ENCODE peak calls at places on chromosomes 1 and 21, in five cellular contexts. W is Panc1, C is breast epithelium, V is SK-N-SH, Z is transverse colon. A is an unnamed sample. For H3K9me3, the result is how much of the 10 kb centered on the place peaks cover.

GRCh38 chr1:43205671-43206070 is 33.5 kb downstream of the CFAP57 start:
- DNase-seq in W (no peak), C (no peak), V (no peak), Z (no peak), A (no peak)

GRCh38 chr1:226697151-226697575 is 41.9 kb downstream of the ITPKB start:
- DNase-seq in W (no peak), C (no peak), V (no peak), Z (no peak), A (no peak)

GRCh38 chr1:30664103-30664755 is 59.2 kb downstream of the MATN1 start:
- DNase-seq in W (no peak), C (no peak), V (no peak), Z (no peak), A (no peak)

GRCh38 chr21:36630485-36631206 is 68.3 kb upstream of the SIM2 start:
- DNase-seq in W (peak), C (no peak), V (peak), Z (peak), A (no peak)

GRCh38 chr21:36188081-36188681 is 31.6 kb downstream of the DOP1B start:
- DNase-seq in W (no peak), C (peak), V (no peak), Z (peak), A (no peak)

GRCh38 chr21:31278511-31279155 is 65.4 kb downstream of the TIAM1 start:
- DNase-seq in W (no peak), C (no peak), V (no peak), Z (no peak), A (no peak)

GRCh38 chr1:228163004-228163753 is 2.4 kb upstream of the IBA57 start:
- DNase-seq in W (no peak), C (peak), V (no peak), Z (peak), A (no peak)

GRCh38 chr1:160425847-160426246 is 25.5 kb downstream of the VANGL2 start:
- DNase-seq in W (no peak), C (no peak), V (no peak), Z (no peak), A (no peak)

GRCh38 chr1:37477198-37477931 is 3.0 kb downstream of the ZC3H12A start:
- DNase-seq in W (no peak), C (peak), V (peak), Z (peak), A (no peak)

GRCh38 chr1:50942334-50942733 is 17.7 kb downstream of the FAF1 start:
- DNase-seq in W (no peak), C (no peak), V (no peak), Z (no peak), A (no peak)

GRCh38 chr1:209387271-209387968 is 196.1 kb upstream of the CAMK1G start:
- DNase-seq in W (no peak), C (peak), V (no peak), Z (no peak), A (no peak)

GRCh38 chr1:52268372-52268771 is 97.6 kb downstream of the CC2D1B start:
- DNase-seq in W (no peak), C (no peak), V (no peak), Z (no peak), A (no peak)

GRCh38 chr1:230752407-230752806 is 5.2 kb downstream of the CAPN9 start:
- DNase-seq in W (no peak), C (peak), V (peak), Z (peak), A (no peak)

GRCh38 chr1:81424056-81424455 is 376.7 kb upstream of the ADGRL2 start:
- DNase-seq in W (no peak), C (no peak), V (peak), Z (no peak), A (no peak)

GRCh38 chr1:13652238-13652637 is 47.8 kb upstream of the PRDM2 start:
- DNase-seq in W (no peak), C (no peak), V (no peak), Z (no peak), A (no peak)

GRCh38 chr1:241225741-241226140 is 131.3 kb downstream of the RGS7 start:
- DNase-seq in W (no peak), C (no peak), V (no peak), Z (no peak), A (no peak)

GRCh38 chr1:155134858-155135415 is 715 bp upstream of the SLC50A1 start:
- DNase-seq in W (peak), C (peak), V (peak), Z (peak), A (peak)

GRCh38 chr1:88311907-88312306 is 372.2 kb upstream of the PKN2 start:
- DNase-seq in W (no peak), C (no peak), V (no peak), Z (peak), A (no peak)

GRCh38 chr21:32653326-32653901 is 41.2 kb upstream of the CFAP298 start:
- DNase-seq in W (peak), C (no peak), V (peak), Z (no peak), A (no peak)

GRCh38 chr21:37804001-37804400 is 112.3 kb downstream of the KCNJ6 start:
- DNase-seq in W (no peak), C (no peak), V (no peak), Z (no peak), A (no peak)

GRCh38 chr1:186093437-186093836 is 281.6 kb downstream of the TPR start:
- DNase-seq in W (no peak), C (no peak), V (no peak), Z (no peak), A (no peak)

GRCh38 chr1:107992341-107992740 is 27.4 kb upstream of the VAV3 start:
- DNase-seq in W (no peak), C (no peak), V (no peak), Z (no peak), A (no peak)

GRCh38 chr1:229186373-229187056 is 84.4 kb upstream of the RAB4A start:
- DNase-seq in W (no peak), C (no peak), V (no peak), Z (no peak), A (no peak)

GRCh38 chr1:85611390-85611789 is 30.8 kb downstream of the CCN1 start:
- DNase-seq in W (no peak), C (no peak), V (no peak), Z (no peak), A (no peak)

GRCh38 chr1:27868932-27869718 is 3.2 kb upstream of the THEMIS2 start:
- DNase-seq in W (no peak), C (no peak), V (no peak), Z (peak), A (peak)

GRCh38 chr1:12173631-12174121 is 6.9 kb downstream of the TNFRSF1B start:
- DNase-seq in W (no peak), C (peak), V (no peak), Z (peak), A (no peak)
- TF ChIP-seq POLR2AphosphoS5 in W (no peak), C (no peak), V (no peak), Z (no peak), A (peak)

GRCh38 chr1:225642177-225642576 is 10.7 kb downstream of the ENAH start:
- DNase-seq in W (no peak), C (no peak), V (no peak), Z (no peak), A (no peak)
- H3K9me3 ChIP-seq in W (under half), C (under half), V (under half), Z (under half), A (under half)

GRCh38 chr1:150258275-150258666 is 697 bp downstream of the CA14 start:
- DNase-seq in W (no peak), C (no peak), V (no peak), Z (no peak), A (peak)
- TF ChIP-seq POLR2AphosphoS5 in W (no peak), C (no peak), V (no peak), Z (no peak), A (no peak)

GRCh38 chr21:22728091-22728490 is 1729.9 kb downstream of the NCAM2 start:
- DNase-seq in W (no peak), C (no peak), V (no peak), Z (no peak), A (no peak)
- H3K9me3 ChIP-seq in W (under half), C (under half), V (under half), Z (under half), A (under half)

DNA sequence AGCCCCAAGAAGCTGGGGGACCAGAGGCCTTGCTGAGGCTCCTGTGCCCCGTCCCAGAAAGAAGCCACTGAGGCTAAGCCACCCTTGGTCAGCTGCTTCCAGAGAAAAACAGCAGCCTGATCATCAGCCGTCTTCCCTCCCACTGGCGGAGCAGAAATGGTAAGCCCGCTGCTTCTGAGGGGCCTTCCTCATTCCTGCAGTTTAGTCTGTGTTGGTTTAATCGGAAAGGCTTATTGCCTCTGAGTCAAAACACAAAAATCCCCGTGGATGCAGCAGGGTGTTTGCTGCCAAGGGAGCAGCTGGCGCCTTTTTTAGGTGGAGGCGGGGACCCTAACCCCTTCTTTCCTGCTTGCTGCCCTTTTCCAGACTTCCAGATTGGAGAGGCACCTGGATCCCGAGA is 33.9 kb downstream of the SPSB1 start:
- DNase-seq in W (no peak), C (no peak), V (no peak), Z (peak), A (no peak)
- TF ChIP-seq POLR2AphosphoS5 in W (no peak), C (no peak), V (no peak), Z (no peak), A (no peak)

DNA sequence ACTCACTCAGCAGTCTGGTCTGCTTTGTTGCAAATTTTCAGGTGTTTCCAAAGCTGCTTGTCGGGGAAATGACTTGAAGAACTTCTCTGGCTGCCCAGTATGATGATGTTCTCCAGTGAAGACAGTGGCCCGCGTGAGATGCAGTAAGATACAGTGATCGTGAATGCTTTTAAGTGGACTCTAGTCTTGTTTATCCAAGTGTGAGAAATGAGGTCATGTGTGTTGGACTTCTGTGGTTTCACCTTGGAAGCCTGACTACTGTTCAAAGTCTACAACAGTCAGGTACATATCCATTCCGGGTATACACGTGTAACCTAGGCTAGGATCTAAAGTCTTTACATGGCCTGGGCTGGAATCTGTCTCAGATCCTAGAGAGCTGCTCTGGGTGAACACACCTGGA is 29.1 kb downstream of the ZNF695 start:
- DNase-seq in W (no peak), C (no peak), V (no peak), Z (no peak), A (no peak)
- H3K9me3 ChIP-seq in W (half or more), C (half or more), V (under half), Z (under half), A (under half)

DNA sequence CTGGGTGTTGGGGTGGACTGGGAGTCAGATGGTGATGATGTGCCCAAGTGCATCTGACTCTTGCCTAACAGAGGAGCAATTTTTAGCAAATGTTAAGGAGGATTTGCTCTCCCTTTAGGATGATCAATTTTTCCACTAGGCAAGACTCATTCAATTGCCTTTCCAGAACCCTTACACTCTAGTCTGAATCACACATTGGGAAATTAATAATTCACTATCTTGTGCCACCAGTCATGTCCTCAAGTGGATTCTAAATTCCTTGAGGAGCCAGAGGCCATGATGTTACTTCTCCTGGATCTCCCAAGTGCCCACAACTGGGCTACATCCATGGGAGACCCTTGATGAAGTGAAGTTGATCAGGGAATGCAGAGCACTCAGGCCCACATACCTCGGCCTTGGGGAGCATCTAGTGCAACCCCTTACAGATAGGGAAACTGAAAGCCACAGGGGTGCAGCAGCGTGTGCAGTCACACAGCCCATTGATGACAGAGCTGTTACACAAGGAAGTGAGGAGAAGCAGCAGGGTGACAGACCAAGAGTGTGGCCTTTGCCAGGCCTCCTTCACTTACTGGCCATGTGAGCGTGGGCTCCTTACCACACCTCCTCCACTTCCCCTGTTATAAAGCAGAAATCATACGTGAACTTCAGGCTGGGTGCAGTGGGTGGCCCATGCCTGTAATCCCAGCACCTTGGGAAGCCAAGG is 99.9 kb upstream of the SLC44A3 start:
- DNase-seq in W (no peak), C (no peak), V (no peak), Z (no peak), A (no peak)
- TF ChIP-seq POLR2AphosphoS5 in W (no peak), C (no peak), V (no peak), Z (no peak), A (no peak)

DNA sequence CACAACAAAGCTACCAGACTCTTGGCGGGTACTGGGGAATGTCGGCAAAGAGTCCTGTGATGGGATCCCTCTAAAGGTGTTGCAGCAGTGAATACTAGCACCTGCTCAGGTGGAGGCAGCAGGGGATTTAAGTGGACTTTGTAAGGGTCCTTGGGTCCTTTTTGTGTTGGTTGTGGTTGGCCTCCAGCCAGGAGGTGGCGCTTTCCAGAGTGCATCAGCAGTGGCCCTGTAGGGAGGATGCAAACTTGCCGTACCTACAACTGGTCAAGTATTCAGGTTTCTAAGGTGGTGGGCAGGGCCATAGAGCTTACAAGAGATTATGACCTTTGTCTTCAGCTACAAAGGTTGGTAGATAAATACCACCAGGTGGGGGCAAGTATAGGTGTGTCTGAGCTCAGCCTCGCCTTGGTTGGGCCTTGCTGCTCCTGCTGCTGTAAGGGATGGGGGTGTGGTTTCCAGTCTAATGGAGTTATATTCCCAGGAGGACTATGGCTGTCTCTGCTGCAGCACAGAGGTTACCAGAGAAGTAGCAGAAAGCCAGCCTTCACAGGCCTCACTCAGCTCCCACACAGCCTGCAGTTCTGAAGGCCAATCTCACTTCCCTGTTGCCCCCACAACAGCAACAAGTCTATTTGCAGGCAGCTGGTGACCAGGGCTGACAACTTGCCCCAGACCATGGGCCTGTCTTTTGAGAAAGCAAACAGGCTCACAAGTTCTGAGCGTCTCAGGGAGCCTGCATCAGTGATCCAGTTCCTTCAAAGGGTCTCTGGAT is 7.3 kb downstream of the OR2M5 start:
- DNase-seq in W (no peak), C (no peak), V (no peak), Z (no peak), A (peak)
- H3K9me3 ChIP-seq in W (under half), C (under half), V (under half), Z (under half), A (under half)

A was measured in sigmoid colon.